ENCODE peak calls at places on chromosome 3, in seven cellular contexts. Z, L, G, B, C, J and K are unnamed samples.

GRCh38 chr3:150921207-150921606 is 16.0 kb upstream of the MINDY4B start:
- DNase-seq in B (no peak), Z (no peak), C (no peak), L (no peak), G (no peak), J (no peak), K (no peak)

GRCh38 chr3:159996018-159996417 is 7.4 kb downstream of the IL12A start:
- DNase-seq in B (no peak), C (no peak), Z (no peak), L (no peak), J (no peak), G (no peak), K (no peak)

GRCh38 chr3:170470063-170471006 is 51.7 kb downstream of the CLDN11 start:
- DNase-seq in B (no peak), Z (no peak), L (no peak), G (no peak), C (no peak), J (no peak), K (no peak)

GRCh38 chr3:8406479-8406878 is 95.1 kb upstream of the LMCD1 start:
- DNase-seq in G (no peak), C (no peak), L (no peak), Z (no peak), J (no peak), B (no peak), K (no peak)

GRCh38 chr3:53518495-53518981 is 24.1 kb downstream of the CACNA1D start:
- DNase-seq in G (no peak), C (no peak), Z (no peak), J (no peak), B (no peak), L (no peak), K (no peak)

GRCh38 chr3:53242155-53242554 is 13.7 kb downstream of the TKT start:
- DNase-seq in Z (no peak), C (no peak), G (peak), B (no peak), J (no peak), L (no peak), K (no peak)

GRCh38 chr3:148723591-148723990 is 25.9 kb downstream of the AGTR1 start:
- DNase-seq in L (no peak), G (no peak), B (no peak), J (peak), C (no peak), Z (no peak), K (no peak)

GRCh38 chr3:58092516-58092915 is 84.3 kb downstream of the FLNB start:
- DNase-seq in G (no peak), J (no peak), C (no peak), L (no peak), B (no peak), Z (no peak), K (no peak)

GRCh38 chr3:58009026-58009748 is 965 bp downstream of the FLNB start:
- DNase-seq in J (no peak), G (peak), L (no peak), B (peak), Z (no peak), C (no peak), K (peak)

GRCh38 chr3:5428607-5429516 is 241.4 kb downstream of the EDEM1 start:
- DNase-seq in J (no peak), Z (no peak), B (peak), C (no peak), G (no peak), L (no peak), K (no peak)

GRCh38 chr3:107124885-107125284 is 252.4 kb upstream of the CCDC54 start:
- DNase-seq in B (no peak), Z (no peak), L (no peak), G (no peak), J (peak), C (no peak), K (no peak)

GRCh38 chr3:30042274-30042859 is 564.0 kb upstream of the TGFBR2 start:
- DNase-seq in B (peak), J (peak), L (peak), C (peak), G (peak), Z (no peak), K (no peak)

GRCh38 chr3:14379842-14380241 is 22.6 kb upstream of the SLC6A6 start:
- DNase-seq in Z (no peak), C (no peak), J (no peak), G (no peak), L (no peak), B (no peak), K (no peak)

GRCh38 chr3:30502051-30502741 is 104.2 kb upstream of the TGFBR2 start:
- DNase-seq in C (no peak), G (no peak), B (no peak), L (no peak), J (no peak), Z (no peak), K (no peak)

GRCh38 chr3:11143476-11143875 is 10.8 kb upstream of the HRH1 start:
- DNase-seq in J (no peak), Z (no peak), C (no peak), B (no peak), G (no peak), L (no peak), K (no peak)

GRCh38 chr3:15327941-15328340 is 4.4 kb downstream of the SH3BP5 start:
- DNase-seq in J (no peak), Z (no peak), G (no peak), B (peak), C (no peak), L (peak), K (no peak)

GRCh38 chr3:70800941-70801340 is 488.5 kb upstream of the MDFIC2 start:
- DNase-seq in C (no peak), L (no peak), J (no peak), G (no peak), B (no peak), Z (no peak), K (no peak)